ENCODE peak calls at places on chromosomes 4 and X, in seven cellular contexts. V is CD8-positive, alpha-beta T cell; K is stomach; F is body of pancreas; C is HCT116; D is HepG2; S is IMR-90. H is an unnamed sample.

GRCh38 chrX:34404386-34405070 is 252.6 kb downstream of the TMEM47 start:
- DNase-seq in V (no peak), K (no peak), F (peak; percentile 5), C (no peak), D (no peak), S (no peak), H (no peak)

GRCh38 chr4:141914746-141915145 is 278.4 kb downstream of the IL15 start:
- DNase-seq in V (no peak), K (no peak), F (no peak), C (no peak), D (no peak), S (no peak), H (no peak)

GRCh38 chrX:72094894-72095293 is 36.8 kb downstream of the RTL5 start:
- DNase-seq in V (peak; percentile 48), K (peak; percentile 44), F (peak; percentile 21), C (no peak), D (no peak), S (peak; percentile 12), H (no peak)

GRCh38 chrX:136291824-136292223 is 8.9 kb upstream of the ADGRG4 start:
- DNase-seq in V (no peak), K (no peak), F (no peak), C (no peak), D (no peak), S (no peak), H (no peak)

GRCh38 chr4:26619784-26620183 is 35.9 kb downstream of the TBC1D19 start:
- DNase-seq in V (no peak), K (no peak), F (no peak), C (no peak), D (no peak), S (peak; percentile 77), H (no peak)

GRCh38 chr4:77159798-77160197 is 2.8 kb downstream of the CCNG2 start:
- DNase-seq in V (no peak), K (no peak), F (no peak), C (no peak), D (no peak), S (no peak), H (no peak)

GRCh38 chrX:125202486-125203378 is 116.9 kb upstream of the TEX13C start:
- DNase-seq in V (no peak), K (no peak), F (peak; percentile 1), C (no peak), D (no peak), S (no peak), H (no peak)

GRCh38 chrX:38561951-38562719 is 793 bp downstream of the TSPAN7 start:
- DNase-seq in V (no peak), K (no peak), F (peak; percentile 23), C (no peak), D (peak; percentile 3), S (no peak), H (no peak)

GRCh38 chrX:14697453-14697852 is 168.1 kb downstream of the GLRA2 start:
- DNase-seq in V (no peak), K (peak; percentile 28), F (peak; percentile 21), C (peak; percentile 34), D (peak; percentile 23), S (no peak), H (no peak)

GRCh38 chr4:156496797-156497196 is 474.8 kb downstream of the PDGFC start:
- DNase-seq in V (no peak), K (no peak), F (no peak), C (no peak), D (no peak), S (peak; percentile 55), H (no peak)

GRCh38 chrX:145552643-145553042 is 265.0 kb upstream of the SLITRK2 start:
- DNase-seq in V (no peak), K (no peak), F (no peak), C (no peak), D (no peak), S (no peak), H (no peak)

GRCh38 chr4:85565761-85566480 is 91.0 kb downstream of the ARHGAP24 start:
- DNase-seq in V (no peak), K (no peak), F (no peak), C (no peak), D (no peak), S (no peak), H (no peak)

GRCh38 chr4:17578482-17578891 is 1.5 kb downstream of the LAP3 start:
- DNase-seq in V (no peak), K (no peak), F (no peak), C (no peak), D (no peak), S (peak; percentile 7), H (no peak)

GRCh38 chrX:121336831-121337421 is 289.5 kb downstream of the GLUD2 start:
- DNase-seq in V (no peak), K (no peak), F (no peak), C (peak; percentile 42), D (no peak), S (no peak), H (no peak)

GRCh38 chrX:75074475-75074874 is 81.6 kb downstream of the ABCB7 start:
- DNase-seq in V (no peak), K (no peak), F (no peak), C (no peak), D (no peak), S (no peak), H (no peak)

GRCh38 chr4:184232975-184233374 is 15.3 kb upstream of the ENPP6 start:
- DNase-seq in V (no peak), K (no peak), F (no peak), C (no peak), D (no peak), S (no peak), H (no peak)

GRCh38 chrX:19750028-19750786 is 137.2 kb downstream of the SH3KBP1 start:
- DNase-seq in V (no peak), K (no peak), F (no peak), C (no peak), D (no peak), S (no peak), H (no peak)

GRCh38 chrX:119475389-119476101 is 7.3 kb downstream of the SLC25A5 start:
- DNase-seq in V (no peak), K (no peak), F (no peak), C (no peak), D (no peak), S (peak; percentile 55), H (no peak)

GRCh38 chr4:182242793-182243192 is 409 bp upstream of the TENM3 start:
- DNase-seq in V (no peak), K (no peak), F (no peak), C (no peak), D (no peak), S (peak; percentile 74), H (no peak)

DNA sequence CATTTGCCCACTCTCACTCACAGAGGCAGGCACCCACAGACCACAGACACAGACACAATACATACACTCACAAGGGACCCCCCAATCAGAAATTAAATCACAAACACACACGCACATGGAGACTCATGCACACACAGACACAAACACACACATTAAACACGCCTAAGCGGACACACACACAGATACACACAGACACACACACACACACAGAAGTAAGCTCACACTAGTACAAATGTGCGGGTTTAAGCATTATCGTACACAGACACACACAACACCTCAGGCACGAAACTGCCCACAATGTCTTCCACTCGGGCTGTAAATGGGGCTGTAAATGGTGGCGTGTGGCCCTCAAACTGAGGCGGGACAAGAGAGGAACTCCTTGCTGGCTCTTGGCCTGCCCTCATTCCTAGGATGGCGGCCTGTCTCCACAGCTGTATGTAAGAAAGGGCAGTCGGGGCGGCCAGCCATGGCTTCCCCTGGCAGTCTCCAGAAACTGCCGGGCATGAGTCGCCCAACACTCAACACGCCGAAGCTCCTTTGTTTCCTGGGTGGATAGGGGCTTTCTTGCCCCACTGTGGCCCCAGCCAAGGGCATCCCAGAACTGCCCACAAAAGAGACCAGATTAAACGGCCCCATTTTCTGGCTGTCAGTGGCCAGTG is 53.9 kb downstream of the NBDY start:
- DNase-seq in V (no peak), K (no peak), F (no peak), C (no peak), D (no peak), S (no peak), H (no peak)
- H3K4me3 ChIP-seq in V (no peak overlapping the region), K (peak overlapping the region; percentile 50), F (no peak overlapping the region), C (no peak overlapping the region), D (no peak overlapping the region), S (no peak overlapping the region), H (peak overlapping the region; percentile 64)

GRCh38 chr4:146062325-146062715 is 113.2 kb upstream of the LSM6 start:
- DNase-seq in V (no peak), K (no peak), F (no peak), C (no peak), D (no peak), S (no peak), H (no peak)

GRCh38 chr4:146059865-146060264 is 115.7 kb upstream of the LSM6 start:
- DNase-seq in V (no peak), K (no peak), F (no peak), C (no peak), D (no peak), S (no peak), H (no peak)

GRCh38 chr4:146059153-146059552 is 116.4 kb upstream of the LSM6 start:
- DNase-seq in V (no peak), K (no peak), F (no peak), C (no peak), D (no peak), S (no peak), H (no peak)

GRCh38 chr4:146063143-146063542 is 112.4 kb upstream of the LSM6 start:
- DNase-seq in V (no peak), K (no peak), F (no peak), C (no peak), D (no peak), S (no peak), H (no peak)

GRCh38 chr4:146061610-146062324 is 113.8 kb upstream of the LSM6 start:
- DNase-seq in V (no peak), K (no peak), F (no peak), C (no peak), D (no peak), S (no peak), H (no peak)
- TF ChIP-seq CTCF in V (no peak), K (no peak), F (no peak), C (no peak), D (no peak), S (no peak), H (no peak)

DNA sequence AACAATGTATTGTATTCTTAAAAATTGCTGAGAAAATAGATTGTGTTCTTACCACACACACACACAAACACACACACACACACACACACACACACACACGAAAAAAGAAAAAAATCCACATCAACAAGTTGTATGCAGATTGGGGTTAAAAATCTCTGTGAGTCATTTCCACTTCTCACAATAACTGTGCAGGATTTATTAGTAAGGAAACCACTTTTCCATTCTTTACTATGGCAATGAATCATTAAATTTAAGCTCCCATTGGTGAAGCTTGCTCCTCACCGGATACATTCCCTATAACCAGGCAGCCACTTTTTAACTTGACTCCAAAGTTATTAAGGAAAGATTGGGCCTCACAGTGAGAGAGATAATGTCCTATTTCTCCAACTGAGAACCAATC is 19.7 kb upstream of the MAGEE1 start:
- DNase-seq in V (no peak), K (no peak), F (no peak), C (no peak), D (no peak), S (no peak), H (no peak)
- H3K27ac ChIP-seq in V (no peak overlapping the region), K (no peak overlapping the region), F (no peak overlapping the region), C (no peak overlapping the region), D (no peak overlapping the region), S (no peak overlapping the region), H (no peak overlapping the region)

DNA sequence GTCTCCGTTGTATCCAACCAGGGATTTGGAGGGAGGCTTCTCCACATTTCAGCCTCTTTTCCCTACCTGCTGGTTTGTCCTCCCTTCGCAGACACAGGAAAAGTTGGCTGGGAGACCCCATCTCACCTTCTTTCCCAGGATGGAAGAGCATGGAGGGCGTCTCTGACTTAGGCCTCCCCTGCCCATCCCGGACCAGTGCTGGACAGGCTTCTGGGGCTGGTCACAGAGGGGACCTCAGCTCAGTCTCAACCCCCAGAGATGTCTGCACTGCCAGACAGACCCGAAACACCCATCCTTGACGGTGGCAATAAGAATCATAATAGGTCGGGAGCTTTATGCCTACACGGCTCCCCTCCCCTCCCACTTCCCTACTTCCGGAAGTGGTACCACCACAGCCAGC is 1.6 kb downstream of the WFS1 start:
- DNase-seq in V (no peak), K (no peak), F (no peak), C (no peak), D (no peak), S (no peak), H (no peak)
- H3K4me3 ChIP-seq in V (no peak overlapping the region), K (peak overlapping the region; percentile 95), F (no peak overlapping the region), C (no peak overlapping the region), D (peak overlapping the region; percentile 92), S (no peak overlapping the region), H (peak overlapping the region; percentile 90)

H was measured in coronary artery.